ENCODE peak calls at places on chromosomes 2 and 18, in six cellular contexts. One of them, this sample, is unnamed.

GRCh38 chr2:156322681-156323211 is 9.8 kb downstream of the NR4A2 start:
- DNase-seq in GM12878: no peak
- DNase-seq in DND-41: no peak
- DNase-seq in fibroblast of lung: no peak
- DNase-seq in mammary epithelial cell: no peak
- DNase-seq in PC-3: no peak
- DNase-seq in this sample: peak; percentile 62

GRCh38 chr18:3061581-3062416 is 48.9 kb upstream of the LPIN2 start:
- DNase-seq in mammary epithelial cell: no peak
- DNase-seq in PC-3: no peak
- DNase-seq in GM12878: no peak
- DNase-seq in DND-41: peak; percentile 32
- DNase-seq in fibroblast of lung: no peak
- DNase-seq in this sample: no peak

GRCh38 chr2:28662468-28663095 is 89.0 kb upstream of the PPP1CB start:
- DNase-seq in DND-41: no peak
- DNase-seq in GM12878: no peak
- DNase-seq in PC-3: peak; percentile 70
- DNase-seq in fibroblast of lung: peak; percentile 72
- DNase-seq in mammary epithelial cell: no peak
- DNase-seq in this sample: no peak

GRCh38 chr2:113174369-113174735 is 581 bp downstream of the PSD4 start:
- DNase-seq in mammary epithelial cell: no peak
- DNase-seq in PC-3: no peak
- DNase-seq in GM12878: no peak
- DNase-seq in fibroblast of lung: no peak
- DNase-seq in DND-41: peak; percentile 57
- DNase-seq in this sample: no peak

GRCh38 chr18:50819727-50820378 is at the start of gene MRO:
- DNase-seq in fibroblast of lung: peak; percentile 58
- DNase-seq in GM12878: no peak
- DNase-seq in PC-3: peak; percentile 56
- DNase-seq in DND-41: peak; percentile 78
- DNase-seq in mammary epithelial cell: peak; percentile 46
- DNase-seq in this sample: peak; percentile 92

GRCh38 chr2:199985625-199986207 is 30.3 kb downstream of the MAIP1 start:
- DNase-seq in GM12878: no peak
- DNase-seq in mammary epithelial cell: peak; percentile 60
- DNase-seq in DND-41: peak; percentile 70
- DNase-seq in PC-3: peak; percentile 86
- DNase-seq in fibroblast of lung: peak; percentile 61
- DNase-seq in this sample: peak; percentile 71

GRCh38 chr2:168643979-168644378 is 158.5 kb upstream of the NOSTRIN start:
- DNase-seq in PC-3: no peak
- DNase-seq in fibroblast of lung: peak; percentile 50
- DNase-seq in GM12878: no peak
- DNase-seq in mammary epithelial cell: no peak
- DNase-seq in DND-41: no peak
- DNase-seq in this sample: no peak

GRCh38 chr2:8406271-8406670 is 275.6 kb upstream of the ID2 start:
- DNase-seq in mammary epithelial cell: no peak
- DNase-seq in DND-41: no peak
- DNase-seq in fibroblast of lung: peak; percentile 53
- DNase-seq in GM12878: no peak
- DNase-seq in PC-3: no peak
- DNase-seq in this sample: no peak

GRCh38 chr2:100285691-100286090 is 36.6 kb downstream of the LONRF2 start:
- DNase-seq in GM12878: no peak
- DNase-seq in mammary epithelial cell: no peak
- DNase-seq in DND-41: no peak
- DNase-seq in fibroblast of lung: peak; percentile 93
- DNase-seq in PC-3: peak; percentile 47
- DNase-seq in this sample: no peak

GRCh38 chr2:187614756-187615155 is 60.5 kb upstream of the TFPI start:
- DNase-seq in fibroblast of lung: peak; percentile 77
- DNase-seq in DND-41: no peak
- DNase-seq in PC-3: no peak
- DNase-seq in GM12878: no peak
- DNase-seq in mammary epithelial cell: no peak
- DNase-seq in this sample: no peak

GRCh38 chr2:118118479-118118878 is 30.2 kb downstream of the INSIG2 start:
- DNase-seq in fibroblast of lung: no peak
- DNase-seq in DND-41: no peak
- DNase-seq in GM12878: no peak
- DNase-seq in mammary epithelial cell: peak; percentile 59
- DNase-seq in PC-3: no peak
- DNase-seq in this sample: no peak

GRCh38 chr2:163157891-163158511 is 319.4 kb upstream of the KCNH7 start:
- DNase-seq in mammary epithelial cell: peak; percentile 60
- DNase-seq in GM12878: no peak
- DNase-seq in DND-41: no peak
- DNase-seq in fibroblast of lung: peak; percentile 73
- DNase-seq in PC-3: peak; percentile 66
- DNase-seq in this sample: no peak

GRCh38 chr2:10826625-10827024 is 14.0 kb upstream of the PDIA6 start:
- DNase-seq in fibroblast of lung: no peak
- DNase-seq in PC-3: no peak
- DNase-seq in GM12878: no peak
- DNase-seq in DND-41: no peak
- DNase-seq in mammary epithelial cell: no peak
- DNase-seq in this sample: no peak

GRCh38 chr18:45378933-45379332 is 236.3 kb upstream of the SLC14A2 start:
- DNase-seq in DND-41: no peak
- DNase-seq in PC-3: no peak
- DNase-seq in mammary epithelial cell: no peak
- DNase-seq in fibroblast of lung: no peak
- DNase-seq in GM12878: no peak
- DNase-seq in this sample: no peak

GRCh38 chr2:70708376-70709199 is 59.4 kb downstream of the ADD2 start:
- DNase-seq in DND-41: no peak
- DNase-seq in PC-3: peak; percentile 25
- DNase-seq in mammary epithelial cell: no peak
- DNase-seq in GM12878: no peak
- DNase-seq in fibroblast of lung: peak; percentile 86
- DNase-seq in this sample: no peak

GRCh38 chr2:241399941-241400922 is 44.1 kb downstream of the FARP2 start:
- DNase-seq in DND-41: no peak
- DNase-seq in PC-3: no peak
- DNase-seq in GM12878: no peak
- DNase-seq in mammary epithelial cell: peak; percentile 21
- DNase-seq in fibroblast of lung: no peak
- DNase-seq in this sample: no peak

GRCh38 chr18:10164241-10165160 is 250.7 kb downstream of the VAPA start:
- DNase-seq in PC-3: no peak
- DNase-seq in fibroblast of lung: no peak
- DNase-seq in DND-41: no peak
- DNase-seq in mammary epithelial cell: no peak
- DNase-seq in GM12878: no peak
- DNase-seq in this sample: peak; percentile 28

GRCh38 chr2:124080281-124081153 is 55.4 kb downstream of the CNTNAP5 start:
- DNase-seq in PC-3: no peak
- DNase-seq in mammary epithelial cell: no peak
- DNase-seq in GM12878: no peak
- DNase-seq in DND-41: no peak
- DNase-seq in fibroblast of lung: no peak
- DNase-seq in this sample: no peak

GRCh38 chr2:44942304-44943030 is 965 bp downstream of the SIX3 start:
- DNase-seq in DND-41: no peak
- DNase-seq in GM12878: no peak
- DNase-seq in PC-3: no peak
- DNase-seq in mammary epithelial cell: no peak
- DNase-seq in fibroblast of lung: no peak
- DNase-seq in this sample: peak; percentile 55
- TF ChIP-seq EZH2 in DND-41: no peak
- TF ChIP-seq EZH2 in GM12878: no peak
- TF ChIP-seq EZH2 in PC-3: no peak
- TF ChIP-seq EZH2 in mammary epithelial cell: peak; percentile 88
- TF ChIP-seq EZH2 in fibroblast of lung: peak; percentile 91
- TF ChIP-seq EZH2 in this sample: peak; percentile 53

GRCh38 chr2:220504890-220505564 is 877.6 kb downstream of the SLC4A3 start:
- DNase-seq in mammary epithelial cell: peak; percentile 77
- DNase-seq in GM12878: no peak
- DNase-seq in DND-41: no peak
- DNase-seq in PC-3: peak; percentile 86
- DNase-seq in fibroblast of lung: peak; percentile 54
- DNase-seq in this sample: no peak
- H3K9ac ChIP-seq in mammary epithelial cell: peak overlapping the region; percentile 25
- H3K9ac ChIP-seq in GM12878: no peak overlapping the region
- H3K9ac ChIP-seq in DND-41: no peak overlapping the region
- H3K9ac ChIP-seq in PC-3: peak overlapping the region; percentile 35
- H3K9ac ChIP-seq in fibroblast of lung: no peak overlapping the region
- H3K9ac ChIP-seq in this sample: no peak overlapping the region

GRCh38 chr2:191296083-191297006 is 51.1 kb downstream of the MYO1B start:
- DNase-seq in DND-41: no peak
- DNase-seq in fibroblast of lung: no peak
- DNase-seq in GM12878: no peak
- DNase-seq in PC-3: no peak
- DNase-seq in mammary epithelial cell: no peak
- DNase-seq in this sample: no peak

GRCh38 chr2:191297031-191297430 is 51.8 kb downstream of the MYO1B start:
- DNase-seq in GM12878: no peak
- DNase-seq in DND-41: no peak
- DNase-seq in mammary epithelial cell: no peak
- DNase-seq in fibroblast of lung: no peak
- DNase-seq in PC-3: no peak
- DNase-seq in this sample: no peak

GRCh38 chr2:191299866-191300265 is 54.7 kb downstream of the MYO1B start:
- DNase-seq in GM12878: no peak
- DNase-seq in mammary epithelial cell: no peak
- DNase-seq in DND-41: no peak
- DNase-seq in PC-3: no peak
- DNase-seq in fibroblast of lung: no peak
- DNase-seq in this sample: no peak

GRCh38 chr2:191298306-191298705 is 53.1 kb downstream of the MYO1B start:
- DNase-seq in PC-3: no peak
- DNase-seq in GM12878: no peak
- DNase-seq in mammary epithelial cell: no peak
- DNase-seq in DND-41: no peak
- DNase-seq in fibroblast of lung: peak; percentile 83
- DNase-seq in this sample: no peak

GRCh38 chr2:191299009-191299408 is 53.8 kb downstream of the MYO1B start:
- DNase-seq in PC-3: no peak
- DNase-seq in mammary epithelial cell: no peak
- DNase-seq in GM12878: no peak
- DNase-seq in DND-41: no peak
- DNase-seq in fibroblast of lung: no peak
- DNase-seq in this sample: no peak
- TF ChIP-seq CTCF in PC-3: peak; percentile 36
- TF ChIP-seq CTCF in mammary epithelial cell: peak; percentile 36
- TF ChIP-seq CTCF in GM12878: no peak
- TF ChIP-seq CTCF in DND-41: no peak
- TF ChIP-seq CTCF in fibroblast of lung: peak; percentile 42
- TF ChIP-seq CTCF in this sample: peak; percentile 33

GRCh38 chr2:98385050-98385699 is 38.9 kb downstream of the CNGA3 start:
- DNase-seq in PC-3: peak; percentile 88
- DNase-seq in mammary epithelial cell: peak; percentile 64
- DNase-seq in DND-41: peak; percentile 77
- DNase-seq in fibroblast of lung: peak; percentile 47
- DNase-seq in GM12878: peak; percentile 11
- DNase-seq in this sample: peak; percentile 88
- TF ChIP-seq EZH2 in PC-3: no peak
- TF ChIP-seq EZH2 in mammary epithelial cell: no peak
- TF ChIP-seq EZH2 in DND-41: no peak
- TF ChIP-seq EZH2 in fibroblast of lung: no peak
- TF ChIP-seq EZH2 in GM12878: no peak
- TF ChIP-seq EZH2 in this sample: no peak

DNA sequence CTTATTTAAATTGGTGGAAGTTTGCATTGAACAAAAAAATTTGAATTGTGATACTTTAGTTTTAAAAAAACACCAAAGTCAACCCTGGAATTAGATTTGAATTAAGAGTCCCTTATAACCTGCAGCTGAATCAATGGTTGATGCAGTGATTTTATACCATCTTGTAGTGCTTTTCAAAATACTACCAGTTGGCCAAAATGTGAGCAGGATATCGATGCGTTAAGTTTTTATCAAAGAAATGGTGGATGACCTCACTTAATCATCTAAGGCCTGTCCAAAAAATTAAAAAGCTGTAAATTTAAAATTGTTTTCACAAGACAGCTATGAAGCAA is 48.2 kb downstream of the OSBPL6 start:
- DNase-seq in mammary epithelial cell: no peak
- DNase-seq in DND-41: no peak
- DNase-seq in PC-3: no peak
- DNase-seq in fibroblast of lung: no peak
- DNase-seq in GM12878: no peak
- DNase-seq in this sample: no peak
- H3K9ac ChIP-seq in mammary epithelial cell: no peak overlapping the region
- H3K9ac ChIP-seq in DND-41: no peak overlapping the region
- H3K9ac ChIP-seq in PC-3: peak overlapping the region; percentile 7
- H3K9ac ChIP-seq in fibroblast of lung: no peak overlapping the region
- H3K9ac ChIP-seq in GM12878: no peak overlapping the region
- H3K9ac ChIP-seq in this sample: no peak overlapping the region

DNA sequence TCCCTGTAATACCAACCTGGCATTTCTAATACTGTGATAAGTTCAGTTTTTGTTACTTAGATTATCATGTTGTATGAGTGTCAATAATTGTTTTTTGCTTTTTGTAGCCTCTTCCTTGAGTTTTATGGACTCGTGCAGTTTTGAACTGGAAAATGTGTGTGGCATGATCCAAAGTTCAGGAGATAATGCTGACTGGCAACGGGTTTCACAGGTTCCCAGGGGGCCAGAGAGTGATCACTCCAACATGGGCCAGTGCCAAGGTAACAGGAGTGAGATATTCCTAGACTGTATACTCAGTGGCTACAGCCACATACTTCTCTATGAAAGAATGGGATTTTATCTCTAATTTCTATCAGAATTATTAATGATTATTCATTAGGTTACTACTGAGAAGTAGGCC is 18.2 kb downstream of the MEP1B start:
- DNase-seq in GM12878: no peak
- DNase-seq in fibroblast of lung: no peak
- DNase-seq in mammary epithelial cell: no peak
- DNase-seq in DND-41: no peak
- DNase-seq in PC-3: no peak
- DNase-seq in this sample: no peak
- TF ChIP-seq CTCF in GM12878: no peak
- TF ChIP-seq CTCF in fibroblast of lung: no peak
- TF ChIP-seq CTCF in mammary epithelial cell: no peak
- TF ChIP-seq CTCF in DND-41: no peak
- TF ChIP-seq CTCF in PC-3: no peak
- TF ChIP-seq CTCF in this sample: no peak

GRCh38 chr2:86790828-86791561 is at the start of gene CD8A:
- DNase-seq in GM12878: no peak
- DNase-seq in fibroblast of lung: no peak
- DNase-seq in DND-41: no peak
- DNase-seq in mammary epithelial cell: no peak
- DNase-seq in PC-3: no peak
- DNase-seq in this sample: peak; percentile 47

GRCh38 chr2:86790134-86790827 is 432 bp downstream of the CD8A start:
- DNase-seq in DND-41: no peak
- DNase-seq in mammary epithelial cell: peak; percentile 8
- DNase-seq in GM12878: no peak
- DNase-seq in PC-3: no peak
- DNase-seq in fibroblast of lung: no peak
- DNase-seq in this sample: peak; percentile 53

GRCh38 chr2:86788172-86788571 is 2.5 kb downstream of the CD8A start:
- DNase-seq in DND-41: no peak
- DNase-seq in PC-3: no peak
- DNase-seq in GM12878: no peak
- DNase-seq in fibroblast of lung: no peak
- DNase-seq in mammary epithelial cell: no peak
- DNase-seq in this sample: no peak

GRCh38 chr2:86788881-86789686 is 1.6 kb downstream of the CD8A start:
- DNase-seq in GM12878: no peak
- DNase-seq in DND-41: no peak
- DNase-seq in fibroblast of lung: no peak
- DNase-seq in PC-3: no peak
- DNase-seq in mammary epithelial cell: peak; percentile 9
- DNase-seq in this sample: peak; percentile 70

GRCh38 chr2:86789687-86790133 is 1.0 kb downstream of the CD8A start:
- DNase-seq in GM12878: no peak
- DNase-seq in PC-3: no peak
- DNase-seq in DND-41: no peak
- DNase-seq in mammary epithelial cell: no peak
- DNase-seq in fibroblast of lung: no peak
- DNase-seq in this sample: no peak
- TF ChIP-seq EZH2 in GM12878: no peak
- TF ChIP-seq EZH2 in PC-3: no peak
- TF ChIP-seq EZH2 in DND-41: no peak
- TF ChIP-seq EZH2 in mammary epithelial cell: no peak
- TF ChIP-seq EZH2 in fibroblast of lung: no peak
- TF ChIP-seq EZH2 in this sample: peak; percentile 96

This sample was measured in neural progenitor cell.